ENCODE peak calls at places on chromosome 7, in five cellular contexts. Z is iPS DF 6.9; B is CD8-positive, alpha-beta T cell; H is adipocyte; V is CD4-positive, alpha-beta T cell. O is an unnamed sample. For H3K9me3, the result is how much of the 10 kb centered on the place peaks cover.

GRCh38 chr7:98297619-98298286 is 16.3 kb downstream of the BRI3 start:
- DNase-seq in Z (no peak), H (no peak), V (no peak), B (no peak), O (no peak)

GRCh38 chr7:33632840-33633239 is 272.5 kb upstream of the BMPER start:
- DNase-seq in V (no peak), B (no peak), Z (no peak), H (no peak), O (no peak)

GRCh38 chr7:93108003-93108402 is 9.8 kb downstream of the SAMD9 start:
- DNase-seq in V (no peak), Z (no peak), B (no peak), H (no peak), O (no peak)

GRCh38 chr7:151755131-151755787 is 121.7 kb downstream of the PRKAG2 start:
- DNase-seq in Z (no peak), H (no peak), B (no peak), V (no peak), O (no peak)

GRCh38 chr7:91596287-91596686 is 284.2 kb downstream of the MTERF1 start:
- DNase-seq in H (no peak), Z (no peak), B (no peak), V (no peak), O (no peak)

GRCh38 chr7:151405056-151405455 is 4.8 kb downstream of the WDR86 start:
- DNase-seq in V (no peak), H (no peak), Z (no peak), B (no peak), O (no peak)

GRCh38 chr7:20783716-20784310 is 2.9 kb downstream of the SP8 start:
- DNase-seq in V (no peak), B (no peak), Z (no peak), H (peak), O (no peak)

GRCh38 chr7:101940830-101941229 is 123.4 kb downstream of the CUX1 start:
- DNase-seq in Z (no peak), H (no peak), B (no peak), V (no peak), O (no peak)

GRCh38 chr7:98054585-98054984 is 52.1 kb upstream of the LMTK2 start:
- DNase-seq in Z (no peak), H (no peak), V (no peak), B (no peak), O (no peak)

GRCh38 chr7:112211348-112211907 is 4.9 kb downstream of the ZNF277 start:
- DNase-seq in B (no peak), Z (no peak), H (peak), V (no peak), O (no peak)

GRCh38 chr7:16528520-16528919 is 1.9 kb downstream of the LRRC72 start:
- DNase-seq in B (no peak), Z (no peak), V (no peak), H (peak), O (no peak)

GRCh38 chr7:129607471-129608120 is 3.9 kb upstream of the NRF1 start:
- DNase-seq in V (peak), Z (peak), B (peak), H (peak), O (peak)

GRCh38 chr7:31883761-31884164 is 186.4 kb downstream of the PDE1C start:
- DNase-seq in B (no peak), H (peak), Z (no peak), V (no peak), O (no peak)

GRCh38 chr7:37284805-37285211 is 163.9 kb downstream of the ELMO1 start:
- DNase-seq in H (no peak), V (no peak), Z (peak), B (no peak), O (peak)

GRCh38 chr7:21844742-21845141 is 101.0 kb downstream of the CDCA7L start:
- DNase-seq in B (no peak), H (no peak), Z (no peak), V (no peak), O (no peak)

GRCh38 chr7:95441042-95441823 is 6.4 kb upstream of the PON2 start:
- DNase-seq in B (no peak), Z (no peak), V (no peak), H (no peak), O (no peak)

GRCh38 chr7:25830228-25830627 is 321.8 kb upstream of the NFE2L3 start:
- DNase-seq in B (no peak), Z (no peak), V (no peak), H (no peak), O (no peak)

GRCh38 chr7:23293500-23294073 is 5.6 kb upstream of the MALSU1 start:
- DNase-seq in Z (no peak), H (no peak), V (no peak), B (no peak), O (no peak)

GRCh38 chr7:156754222-156754621 is 113.6 kb downstream of the RNF32 start:
- DNase-seq in B (no peak), Z (no peak), H (no peak), V (no peak), O (no peak)

GRCh38 chr7:156747718-156748117 is 107.1 kb downstream of the RNF32 start:
- DNase-seq in Z (no peak), H (no peak), V (no peak), B (no peak), O (no peak)

GRCh38 chr7:156753630-156754029 is 113.1 kb downstream of the RNF32 start:
- DNase-seq in Z (no peak), V (no peak), H (no peak), B (no peak), O (no peak)

GRCh38 chr7:156752371-156753297 is 112.1 kb downstream of the RNF32 start:
- DNase-seq in Z (no peak), H (peak), B (no peak), V (no peak), O (no peak)

DNA sequence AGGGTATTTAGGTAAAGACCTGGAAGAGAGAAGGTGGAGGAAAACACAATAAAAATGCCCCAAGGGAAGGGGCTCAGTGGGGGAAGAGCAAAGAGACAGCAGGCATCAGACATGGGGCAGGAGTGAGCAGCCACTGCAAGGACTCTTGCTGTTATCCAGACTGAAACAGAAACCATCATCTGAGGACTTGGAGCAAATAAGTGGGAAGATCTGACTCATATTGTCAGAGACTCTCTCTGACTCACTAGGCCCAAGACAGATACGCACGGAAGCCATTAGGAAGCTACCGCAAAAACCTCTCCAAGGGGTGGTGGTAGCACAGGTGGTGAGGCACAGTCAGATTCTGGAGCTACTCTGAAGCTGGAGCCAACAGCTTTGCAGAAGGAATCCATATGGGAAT is 110.7 kb downstream of the RNF32 start:
- DNase-seq in Z (no peak), B (no peak), V (no peak), H (peak), O (no peak)
- H3K9me3 ChIP-seq in Z (under half), B (under half), V (under half), H (under half), O (under half)

DNA sequence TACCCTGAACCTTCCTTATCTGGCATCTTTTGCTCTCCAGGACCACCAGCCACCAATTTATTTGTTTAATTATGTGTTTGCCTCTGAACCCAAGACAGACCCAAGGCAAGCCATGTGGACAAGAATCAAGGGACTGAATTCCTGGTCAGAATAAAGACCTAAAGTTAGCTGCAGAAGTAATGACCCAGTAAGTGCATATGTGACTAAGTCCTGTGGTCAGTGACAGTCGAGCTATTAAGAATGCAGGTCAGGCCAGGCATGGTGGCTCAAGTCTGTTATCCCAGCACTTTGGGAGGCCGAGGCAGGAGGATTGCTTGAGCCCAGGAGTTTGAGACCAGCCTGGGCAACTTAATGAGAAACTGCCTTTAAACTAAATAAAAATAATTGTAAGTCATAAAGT is 139.4 kb downstream of the CCDC71L start:
- DNase-seq in B (no peak), H (no peak), Z (no peak), V (no peak), O (no peak)
- H3K9me3 ChIP-seq in B (under half), H (under half), Z (under half), V (under half), O (under half)

DNA sequence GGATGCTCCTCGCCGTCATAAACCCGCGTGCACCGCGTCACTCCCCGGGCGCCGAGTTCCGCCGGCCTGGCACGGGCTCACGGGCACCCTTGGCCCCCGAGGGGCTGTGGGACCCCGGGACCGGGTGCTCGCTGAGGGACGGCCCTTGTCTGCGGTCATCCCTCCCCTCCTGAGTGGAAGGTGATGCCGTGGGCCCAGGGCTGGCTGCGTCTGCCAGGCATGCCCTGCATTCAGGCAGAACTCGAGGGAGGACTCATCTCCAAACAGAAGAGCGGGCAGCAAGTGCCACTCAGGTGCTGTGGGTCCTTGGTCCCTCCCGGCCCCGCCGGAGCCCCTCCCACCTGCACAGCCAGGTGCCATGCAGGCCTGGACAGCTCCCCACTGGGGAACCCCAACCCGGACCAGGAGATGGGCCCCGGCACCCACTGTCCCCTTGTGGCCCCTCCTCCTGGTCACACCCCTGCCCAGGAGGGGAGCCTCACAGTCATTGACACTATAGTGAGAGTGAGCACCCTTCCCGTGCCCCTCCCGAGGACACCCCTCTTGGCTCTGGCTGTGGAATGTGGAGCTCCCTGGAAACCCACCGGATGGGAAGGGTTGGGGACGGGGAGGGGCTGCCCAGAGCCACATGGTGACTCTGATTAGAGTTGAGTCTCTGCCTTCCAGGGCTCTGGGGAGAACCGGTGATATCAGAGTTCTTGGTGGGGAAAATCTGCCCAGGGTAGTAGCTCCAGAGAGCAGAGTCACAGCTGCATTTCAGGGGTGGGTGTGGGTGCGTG is 61.5 kb downstream of the UNCX start:
- DNase-seq in Z (no peak), V (no peak), H (no peak), B (no peak), O (no peak)
- H3K9me3 ChIP-seq in Z (under half), V (under half), H (under half), B (under half), O (under half)

GRCh38 chr7:64706625-64707292 is 40.8 kb downstream of the ZNF107 start:
- DNase-seq in Z (no peak), V (no peak), H (no peak), B (no peak), O (no peak)
- H3K9me3 ChIP-seq in Z (under half), V (half or more), H (half or more), B (under half), O (under half)

GRCh38 chr7:123433665-123434064 is 100.7 kb downstream of the IQUB start:
- DNase-seq in B (no peak), H (no peak), V (no peak), Z (no peak), O (no peak)
- H3K9me3 ChIP-seq in B (under half), H (under half), V (under half), Z (under half), O (under half)

GRCh38 chr7:43669286-43670081 is 59.8 kb downstream of the COA1 start:
- DNase-seq in V (peak), B (peak), H (no peak), Z (peak), O (peak)
- H3K9me3 ChIP-seq in V (under half), B (under half), H (under half), Z (under half), O (under half)

GRCh38 chr7:6448943-6449543 is 1.3 kb upstream of the DAGLB start:
- DNase-seq in V (no peak), B (no peak), H (no peak), Z (no peak), O (no peak)
- H3K9me3 ChIP-seq in V (under half), B (under half), H (under half), Z (under half), O (under half)